ENCODE peak calls at places on chromosomes 5 and 9, in four cellular contexts. D, H, W and P are unnamed samples.

GRCh38 chr5:138053554-138053953 is 20.7 kb upstream of the FAM13B start:
- DNase-seq in D (no peak), H (no peak), W (no peak), P (no peak)

GRCh38 chr9:72396247-72397091 is 31.5 kb upstream of the ZFAND5 start:
- DNase-seq in D (no peak), H (no peak), W (no peak), P (no peak)

GRCh38 chr9:130668694-130669093 is 4.3 kb downstream of the PRDM12 start:
- DNase-seq in D (no peak), H (no peak), W (no peak), P (no peak)

GRCh38 chr9:73132034-73132776 is 19.5 kb upstream of the ANXA1 start:
- DNase-seq in D (peak), H (peak), W (no peak), P (peak)

GRCh38 chr5:88657166-88657565 is 225.8 kb downstream of the MEF2C start:
- DNase-seq in D (no peak), H (no peak), W (no peak), P (no peak)

GRCh38 chr5:134503088-134503936 is 22.2 kb upstream of the JADE2 start:
- DNase-seq in D (no peak), H (peak), W (peak), P (peak)

GRCh38 chr9:133141833-133142594 is 21.0 kb upstream of the RALGDS start:
- DNase-seq in D (no peak), H (peak), W (no peak), P (no peak)

GRCh38 chr5:160048131-160048530 is 39.2 kb downstream of the TTC1 start:
- DNase-seq in D (no peak), H (no peak), W (no peak), P (no peak)

GRCh38 chr9:94065535-94065961 is 18.7 kb upstream of the PTPDC1 start:
- DNase-seq in D (peak), H (peak), W (peak), P (peak)

GRCh38 chr9:15211994-15212501 is 95.0 kb downstream of the TTC39B start:
- DNase-seq in D (no peak), H (no peak), W (no peak), P (no peak)

GRCh38 chr5:140882591-140882899 is 621 bp downstream of the PCDHA13 start:
- DNase-seq in D (no peak), H (peak), W (peak), P (peak)

GRCh38 chr5:173451031-173451430 is 122.8 kb upstream of the STC2 start:
- DNase-seq in D (peak), H (peak), W (peak), P (peak)
- TF ChIP-seq EZH2phosphoT487 in D (no peak), H (no peak), W (no peak), P (no peak)

GRCh38 chr5:181005791-181006190 is 17.1 kb downstream of the BTNL3 start:
- DNase-seq in D (no peak), H (no peak), W (no peak), P (no peak)

DNA sequence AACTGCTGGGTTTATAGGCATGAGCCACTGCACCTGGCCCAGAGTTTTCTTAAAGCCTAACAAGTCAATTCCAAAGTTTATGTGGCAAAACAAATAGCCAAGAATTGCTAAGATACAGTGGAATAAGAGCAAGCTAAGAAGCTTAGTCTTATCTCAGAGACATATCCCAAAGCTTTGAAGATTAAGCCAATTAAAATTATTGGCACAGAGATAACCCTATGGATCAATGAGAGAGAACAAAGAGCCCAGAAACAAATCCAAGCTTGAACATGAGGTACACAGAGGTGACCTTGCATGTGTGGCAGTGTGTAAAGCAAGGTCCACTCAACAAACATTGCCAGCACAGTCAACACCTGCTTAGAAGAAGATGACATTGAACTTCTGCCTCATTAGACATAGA is 13.3 kb downstream of the BTNL3 start:
- DNase-seq in D (no peak), H (no peak), W (no peak), P (no peak)
- TF ChIP-seq EZH2phosphoT487 in D (no peak), H (no peak), W (no peak), P (no peak)

DNA sequence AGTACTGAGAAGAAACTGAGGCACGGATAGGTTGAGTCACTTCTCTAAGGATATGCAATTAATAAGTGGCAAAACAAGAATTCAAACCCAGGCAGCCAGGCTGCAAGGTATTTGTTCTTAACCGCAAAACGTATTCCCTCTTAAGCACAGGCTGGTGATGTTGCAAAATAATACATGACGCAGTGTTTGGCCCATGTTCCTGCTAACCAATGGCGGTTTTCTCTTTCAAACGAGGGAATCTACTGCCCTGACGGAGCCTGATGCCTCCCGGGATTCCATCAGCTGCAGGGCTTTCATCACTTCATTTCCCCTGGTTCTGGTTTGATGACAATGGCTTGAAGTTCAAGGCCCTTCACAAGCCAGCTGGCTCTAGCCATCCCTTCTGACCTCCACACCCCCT is 154.8 kb downstream of the SLIT3 start:
- DNase-seq in D (no peak), H (no peak), W (no peak), P (no peak)
- TF ChIP-seq EZH2phosphoT487 in D (no peak), H (no peak), W (no peak), P (no peak)

GRCh38 chr9:108588246-108588645 is 267.5 kb downstream of the ACTL7B start:
- DNase-seq in D (no peak), H (no peak), W (no peak), P (no peak)
- TF ChIP-seq EZH2phosphoT487 in D (no peak), H (no peak), W (no peak), P (no peak)